ENCODE peak calls at places on chromosomes 6 and 20, in eight cellular contexts. X is dorsolateral prefrontal cortex; S is ovary; V is cardiac fibroblast; H is activated CD8-positive, alpha-beta T cell treated with anti-CD3 and anti-CD28 coated beads for 36 hours; I is GM10248; E is IMR-90; T is uterus. G is an unnamed sample.

GRCh38 chr6:12522347-12522746 is 194.2 kb upstream of the PHACTR1 start:
- DNase-seq in X (no peak), S (no peak), V (peak), H (no peak), I (no peak), E (peak), T (no peak), G (no peak)

GRCh38 chr20:5161536-5162164 is 34.8 kb downstream of the CDS2 start:
- DNase-seq in X (no peak), S (no peak), V (no peak), H (no peak), I (no peak), E (no peak), T (no peak), G (no peak)

GRCh38 chr6:41584668-41585205 is 38.6 kb downstream of the FOXP4 start:
- DNase-seq in X (no peak), S (no peak), V (no peak), H (no peak), I (no peak), E (no peak), T (no peak), G (peak)

GRCh38 chr6:144898052-144898689 is 613.0 kb downstream of the UTRN start:
- DNase-seq in X (no peak), S (no peak), V (peak), H (peak), I (no peak), E (peak), T (no peak), G (no peak)

GRCh38 chr20:57555457-57556184 is 5.3 kb upstream of the PCK1 start:
- DNase-seq in X (no peak), S (no peak), V (no peak), H (no peak), I (no peak), E (no peak), T (no peak), G (no peak)

GRCh38 chr6:2179950-2180349 is 65.5 kb downstream of the GMDS start:
- DNase-seq in X (no peak), S (no peak), V (peak), H (no peak), I (no peak), E (peak), T (no peak), G (no peak)

GRCh38 chr6:113719056-113719455 is 138.1 kb upstream of the MARCKS start:
- DNase-seq in X (no peak), S (no peak), V (peak), H (no peak), I (no peak), E (peak), T (no peak), G (no peak)

GRCh38 chr6:82568290-82568993 is 204.8 kb downstream of the TPBG start:
- DNase-seq in X (peak), S (no peak), V (no peak), H (no peak), I (no peak), E (no peak), T (no peak), G (no peak)

GRCh38 chr20:47032969-47033578 is 138.4 kb downstream of the EYA2 start:
- DNase-seq in X (no peak), S (no peak), V (no peak), H (no peak), I (no peak), E (no peak), T (no peak), G (no peak)

GRCh38 chr20:57048027-57048869 is 218.2 kb downstream of the BMP7 start:
- DNase-seq in X (no peak), S (no peak), V (no peak), H (peak), I (peak), E (no peak), T (no peak), G (peak)

DNA sequence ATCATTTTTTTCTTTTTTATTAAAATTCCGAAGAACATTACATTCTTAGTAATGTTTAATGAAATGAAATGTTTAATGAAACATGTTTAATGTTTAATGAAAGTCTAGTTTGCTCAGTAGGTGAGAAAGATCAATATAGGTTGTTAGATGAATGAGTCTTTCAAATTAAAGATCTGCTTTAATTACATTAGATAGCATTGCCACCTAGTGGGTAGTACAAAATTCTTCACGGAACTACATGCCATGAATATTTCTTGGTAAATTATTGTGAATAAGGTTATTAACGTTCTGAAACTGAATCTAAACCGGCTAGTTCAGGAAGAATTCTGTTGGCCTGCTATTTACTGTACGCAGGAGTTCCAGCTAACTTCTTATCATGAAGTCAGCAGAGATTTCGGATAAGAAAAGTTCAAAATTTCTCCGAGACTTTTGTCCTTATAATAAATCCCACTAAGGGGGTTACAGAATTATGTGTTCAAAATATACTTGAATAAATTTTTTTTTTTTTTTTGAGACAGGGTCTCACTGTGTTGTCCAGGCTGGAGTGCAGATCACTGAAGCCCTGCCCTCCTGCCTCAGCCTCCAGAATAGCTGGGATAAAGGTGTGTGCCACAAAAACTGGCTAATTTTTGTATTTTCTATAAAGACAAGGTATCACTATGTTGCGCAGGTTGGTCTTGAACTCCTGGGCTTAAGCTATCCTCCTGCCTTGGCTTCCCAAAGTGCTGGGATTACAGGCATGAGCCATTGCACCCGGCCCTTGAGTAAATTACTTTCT is 7.9 kb upstream of the GMNN start:
- DNase-seq in X (no peak), S (no peak), V (peak), H (no peak), I (peak), E (peak), T (no peak), G (no peak)
- TF ChIP-seq CTCF in X (peak), S (no peak), V (peak), H (peak), I (peak), E (peak), T (peak), G (peak)

GRCh38 chr6:52572536-52572935 is 4.3 kb downstream of the TRAM2 start:
- DNase-seq in X (no peak), S (no peak), V (no peak), H (no peak), I (no peak), E (no peak), T (no peak), G (no peak)

GRCh38 chr6:52571099-52571755 is 5.6 kb downstream of the TRAM2 start:
- DNase-seq in X (no peak), S (no peak), V (no peak), H (no peak), I (no peak), E (no peak), T (no peak), G (no peak)

GRCh38 chr6:52574709-52575489 is 2.0 kb downstream of the TRAM2 start:
- DNase-seq in X (no peak), S (peak), V (peak), H (peak), I (peak), E (no peak), T (peak), G (peak)

GRCh38 chr6:52575490-52575868 is 1.4 kb downstream of the TRAM2 start:
- DNase-seq in X (no peak), S (no peak), V (peak), H (no peak), I (no peak), E (no peak), T (no peak), G (no peak)

GRCh38 chr6:52573295-52573694 is 3.6 kb downstream of the TRAM2 start:
- DNase-seq in X (no peak), S (no peak), V (peak), H (no peak), I (no peak), E (no peak), T (no peak), G (no peak)
- TF ChIP-seq CTCF in X (no peak), S (no peak), V (peak), H (no peak), I (no peak), E (peak), T (no peak), G (no peak)

GRCh38 chr6:47479156-47479541 is 1.6 kb downstream of the CD2AP start:
- DNase-seq in X (no peak), S (no peak), V (peak), H (no peak), I (no peak), E (peak), T (no peak), G (no peak)

GRCh38 chr6:47478233-47479155 is 905 bp downstream of the CD2AP start:
- DNase-seq in X (no peak), S (no peak), V (peak), H (no peak), I (no peak), E (peak), T (no peak), G (no peak)

GRCh38 chr6:47479874-47480273 is 2.3 kb downstream of the CD2AP start:
- DNase-seq in X (no peak), S (no peak), V (no peak), H (no peak), I (no peak), E (no peak), T (no peak), G (no peak)

GRCh38 chr6:47476794-47477496 is 644 bp upstream of the CD2AP start:
- DNase-seq in X (no peak), S (no peak), V (no peak), H (no peak), I (no peak), E (no peak), T (no peak), G (no peak)

GRCh38 chr6:47477497-47478232 is at the start of gene CD2AP:
- DNase-seq in X (peak), S (peak), V (peak), H (peak), I (peak), E (peak), T (peak), G (peak)
- TF ChIP-seq CTCF in X (peak), S (peak), V (no peak), H (no peak), I (no peak), E (peak), T (peak), G (no peak)

DNA sequence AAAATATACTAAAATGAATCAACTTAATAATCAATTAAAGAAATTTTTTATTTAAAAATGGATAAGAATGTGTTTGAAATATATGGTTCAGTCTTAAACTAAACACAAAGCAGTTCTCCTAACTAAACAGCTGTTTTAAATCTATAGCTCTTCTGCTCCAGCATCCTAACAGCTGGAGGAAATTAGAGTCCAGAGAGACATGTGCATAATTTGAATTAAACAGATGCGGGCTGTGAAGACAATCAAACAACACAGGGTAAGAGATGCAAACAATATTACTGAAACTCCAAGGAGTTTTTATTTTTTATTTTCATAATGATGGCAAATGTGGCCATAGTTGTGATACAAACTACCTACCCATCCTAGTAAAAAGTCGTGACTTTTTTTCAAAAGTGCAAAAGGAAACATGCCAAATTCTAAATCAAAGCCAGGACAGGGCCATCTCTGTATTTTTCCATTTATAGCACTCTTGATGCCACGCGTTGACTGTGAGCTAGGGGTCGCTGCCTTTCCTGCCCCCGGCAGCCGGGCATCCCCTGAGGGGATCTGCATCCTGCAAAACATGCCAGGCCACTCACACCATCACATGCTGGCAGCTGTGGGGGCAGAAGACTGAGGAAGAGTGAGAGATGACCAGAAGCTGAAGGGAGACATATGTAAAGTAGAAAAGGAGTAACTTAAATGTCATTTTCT is 310.6 kb downstream of the PRKN start:
- DNase-seq in X (no peak), S (no peak), V (no peak), H (no peak), I (no peak), E (no peak), T (no peak), G (no peak)
- TF ChIP-seq CTCF in X (no peak), S (no peak), V (no peak), H (no peak), I (no peak), E (no peak), T (no peak), G (no peak)

G was measured in Peyer's patch.